ENCODE peak calls at places on chromosomes 7 and 10, in nine cellular contexts. U is EL; J is A549; H is HuH-7.5; Y is sciatic nerve; Z is M059J; O is retinal pigment epithelial cell; V is dermis microvascular lymphatic vessel endothelial cell; C is activated CD4-positive, CD25-positive, alpha-beta regulatory T cell treated with anti-CD3 and anti-CD28 coated beads, Interleukin-2, amount 50 U/mL, for 72 hours. E is an unnamed sample.

GRCh38 chr10:22750131-22750530 is 35.8 kb upstream of the PIP4K2A start:
- DNase-seq in U (peak; percentile 8), J (no peak), H (no peak), Y (no peak), Z (no peak), O (no peak), V (no peak), C (no peak), E (peak; percentile 58)

GRCh38 chr7:139798221-139798620 is 20.4 kb upstream of the HIPK2 start:
- DNase-seq in U (no peak), J (no peak), H (no peak), Y (no peak), Z (no peak), O (no peak), V (no peak), C (no peak), E (no peak)

GRCh38 chr7:103592844-103593243 is 146.8 kb upstream of the SLC26A5 start:
- DNase-seq in U (no peak), J (no peak), H (no peak), Y (no peak), Z (no peak), O (no peak), V (no peak), C (no peak), E (no peak)

GRCh38 chr10:116427671-116428070 is at the start of gene PNLIPRP3:
- DNase-seq in U (no peak), J (no peak), H (no peak), Y (no peak), Z (no peak), O (no peak), V (no peak), C (no peak), E (no peak)

GRCh38 chr7:127437772-127438330 is 45.3 kb upstream of the ZNF800 start:
- DNase-seq in U (peak; percentile 84), J (no peak), H (no peak), Y (no peak), Z (peak; percentile 87), O (peak; percentile 60), V (no peak), C (no peak), E (no peak)

GRCh38 chr7:56287429-56288138 is 171.4 kb upstream of the NUPR2 start:
- DNase-seq in U (no peak), J (no peak), H (no peak), Y (no peak), Z (no peak), O (no peak), V (no peak), C (no peak), E (no peak)

GRCh38 chr7:43954524-43955228 is 28.4 kb downstream of the UBE2D4 start:
- DNase-seq in U (peak; percentile 63), J (peak; percentile 65), H (peak; percentile 68), Y (no peak), Z (peak; percentile 74), O (peak; percentile 4), V (peak; percentile 36), C (no peak), E (peak; percentile 54)

GRCh38 chr7:148011753-148012152 is 578.8 kb upstream of the C7orf33 start:
- DNase-seq in U (no peak), J (no peak), H (no peak), Y (no peak), Z (no peak), O (no peak), V (no peak), C (no peak), E (no peak)

GRCh38 chr7:129188372-129188891 is at the start of gene SMO:
- DNase-seq in U (peak; percentile 53), J (peak; percentile 31), H (peak; percentile 83), Y (peak; percentile 72), Z (no peak), O (peak; percentile 11), V (no peak), C (no peak), E (peak; percentile 61)